ENCODE peak calls at places on chromosomes 16 and 17, in five cellular contexts. T, D, S, F and Y are unnamed samples.

GRCh38 chr16:65770752-65771151 is 595.7 kb upstream of the CDH5 start:
- DNase-seq in T (no peak), D (no peak), S (no peak), F (no peak), Y (no peak)

GRCh38 chr17:30580916-30581315 is 103.7 kb downstream of the GOSR1 start:
- DNase-seq in T (no peak), D (no peak), S (no peak), F (no peak), Y (no peak)

GRCh38 chr16:82059983-82060421 is 24.9 kb downstream of the HSD17B2 start:
- DNase-seq in T (no peak), D (no peak), S (no peak), F (no peak), Y (no peak)

GRCh38 chr16:22948603-22949368 is 134.8 kb downstream of the HS3ST2 start:
- DNase-seq in T (peak), D (peak), S (peak), F (peak), Y (no peak)

GRCh38 chr17:32590974-32591373 is 104.2 kb downstream of the CDK5R1 start:
- DNase-seq in T (no peak), D (no peak), S (no peak), F (no peak), Y (no peak)

GRCh38 chr17:13374203-13375143 is 227.3 kb downstream of the HS3ST3A1 start:
- DNase-seq in T (no peak), D (no peak), S (no peak), F (no peak), Y (no peak)

GRCh38 chr16:88737298-88738166 is 31.2 kb downstream of the CTU2 start:
- DNase-seq in T (peak), D (peak), S (peak), F (peak), Y (no peak)

GRCh38 chr16:47815655-47816054 is 340.1 kb downstream of the ABCC12 start:
- DNase-seq in T (no peak), D (no peak), S (no peak), F (no peak), Y (no peak)

GRCh38 chr16:84982434-84982833 is 28.9 kb downstream of the ZDHHC7 start:
- DNase-seq in T (no peak), D (no peak), S (no peak), F (no peak), Y (no peak)

GRCh38 chr17:6323626-6324356 is 111.1 kb downstream of the AIPL1 start:
- DNase-seq in T (peak), D (peak), S (no peak), F (no peak), Y (no peak)

GRCh38 chr16:80716564-80717139 is 87.7 kb downstream of the CDYL2 start:
- DNase-seq in T (no peak), D (no peak), S (no peak), F (no peak), Y (no peak)

GRCh38 chr17:13306310-13306962 is 288.6 kb upstream of the ELAC2 start:
- DNase-seq in T (peak), D (peak), S (no peak), F (peak), Y (no peak)

GRCh38 chr17:63838586-63839184 is 3.8 kb downstream of the SMARCD2 start:
- DNase-seq in T (peak), D (peak), S (peak), F (no peak), Y (no peak)

GRCh38 chr16:84633622-84634021 is 14.7 kb upstream of the KLHL36 start:
- DNase-seq in T (peak), D (no peak), S (no peak), F (no peak), Y (no peak)

GRCh38 chr16:10646581-10647263 is 48.0 kb downstream of the TEKT5 start:
- DNase-seq in T (no peak), D (no peak), S (no peak), F (no peak), Y (no peak)

GRCh38 chr17:42132941-42133340 is 10.3 kb downstream of the HSPB9 start:
- DNase-seq in T (peak), D (no peak), S (peak), F (no peak), Y (no peak)

GRCh38 chr16:65178151-65178550 is 56.3 kb upstream of the CDH11 start:
- DNase-seq in T (no peak), D (peak), S (no peak), F (no peak), Y (no peak)

GRCh38 chr17:39753514-39754160 is 15.9 kb downstream of the GRB7 start:
- DNase-seq in T (peak), D (peak), S (peak), F (peak), Y (no peak)

GRCh38 chr17:31310877-31311276 is 3.0 kb downstream of the EVI2B start:
- DNase-seq in T (no peak), D (no peak), S (no peak), F (peak), Y (no peak)

GRCh38 chr16:80704751-80705150 is 99.6 kb downstream of the CDYL2 start:
- DNase-seq in T (no peak), D (no peak), S (no peak), F (no peak), Y (no peak)

GRCh38 chr16:66754211-66754610 is 2.8 kb upstream of the DYNC1LI2 start:
- DNase-seq in T (no peak), D (no peak), S (no peak), F (no peak), Y (no peak)

GRCh38 chr16:15707332-15707731 is 57.3 kb downstream of the NDE1 start:
- DNase-seq in T (no peak), D (no peak), S (no peak), F (no peak), Y (no peak)

GRCh38 chr16:53089434-53090270 is 34.9 kb downstream of the CHD9 start:
- DNase-seq in T (peak), D (no peak), S (no peak), F (no peak), Y (no peak)

GRCh38 chr16:35011-35775 is 18.2 kb downstream of the POLR3K start:
- DNase-seq in T (no peak), D (no peak), S (no peak), F (peak), Y (no peak)

GRCh38 chr17:83071966-83072562 is 7.3 kb upstream of the METRNL start:
- DNase-seq in T (no peak), D (no peak), S (no peak), F (no peak), Y (no peak)

GRCh38 chr17:42784361-42784760 is 4.0 kb downstream of the WNK4 start:
- DNase-seq in T (no peak), D (no peak), S (no peak), F (no peak), Y (no peak)

GRCh38 chr16:68453816-68454215 is 5.5 kb upstream of the SMPD3 start:
- DNase-seq in T (no peak), D (no peak), S (no peak), F (no peak), Y (no peak)

GRCh38 chr17:75566456-75567233 is 21.0 kb upstream of the MYO15B start:
- DNase-seq in T (no peak), D (no peak), S (no peak), F (peak), Y (no peak)

GRCh38 chr17:9971991-9972390 is 66.9 kb upstream of the RCVRN start:
- DNase-seq in T (peak), D (peak), S (peak), F (no peak), Y (no peak)

GRCh38 chr17:17379197-17379991 is 76.2 kb downstream of the NT5M start:
- DNase-seq in T (no peak), D (no peak), S (no peak), F (no peak), Y (peak)

GRCh38 chr17:49210158-49211029 is at the start of the genes ABI3 and GNGT2:
- DNase-seq in T (peak), D (no peak), S (no peak), F (peak), Y (no peak)

GRCh38 chr17:8481089-8481488 is 45.4 kb downstream of the NDEL1 start:
- DNase-seq in T (no peak), D (no peak), S (no peak), F (no peak), Y (no peak)

GRCh38 chr16:75247249-75247648 is 4.2 kb downstream of the BCAR1 start:
- DNase-seq in T (no peak), D (no peak), S (no peak), F (no peak), Y (no peak)

DNA sequence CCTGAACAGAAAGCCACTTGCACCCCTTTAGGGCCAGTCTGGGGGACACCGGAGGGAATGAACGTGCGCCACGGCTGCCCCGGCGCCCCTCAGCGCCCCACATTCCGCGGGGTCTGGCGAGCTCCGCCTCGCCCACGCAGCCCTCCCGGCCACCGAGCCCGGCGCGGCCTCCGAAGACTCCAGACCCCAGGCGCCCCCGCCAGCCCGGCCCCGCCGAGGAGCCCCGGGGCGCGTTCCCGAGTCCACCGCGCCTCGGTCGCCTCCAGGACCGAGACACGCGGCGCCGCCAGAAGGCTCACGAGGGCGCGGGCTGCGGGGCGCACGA is 395 bp downstream of the CLCN7 start:
- DNase-seq in T (no peak), D (no peak), S (no peak), F (no peak), Y (no peak)
- TF ChIP-seq CTCF in T (no peak), D (no peak), S (no peak), F (no peak), Y (no peak)

DNA sequence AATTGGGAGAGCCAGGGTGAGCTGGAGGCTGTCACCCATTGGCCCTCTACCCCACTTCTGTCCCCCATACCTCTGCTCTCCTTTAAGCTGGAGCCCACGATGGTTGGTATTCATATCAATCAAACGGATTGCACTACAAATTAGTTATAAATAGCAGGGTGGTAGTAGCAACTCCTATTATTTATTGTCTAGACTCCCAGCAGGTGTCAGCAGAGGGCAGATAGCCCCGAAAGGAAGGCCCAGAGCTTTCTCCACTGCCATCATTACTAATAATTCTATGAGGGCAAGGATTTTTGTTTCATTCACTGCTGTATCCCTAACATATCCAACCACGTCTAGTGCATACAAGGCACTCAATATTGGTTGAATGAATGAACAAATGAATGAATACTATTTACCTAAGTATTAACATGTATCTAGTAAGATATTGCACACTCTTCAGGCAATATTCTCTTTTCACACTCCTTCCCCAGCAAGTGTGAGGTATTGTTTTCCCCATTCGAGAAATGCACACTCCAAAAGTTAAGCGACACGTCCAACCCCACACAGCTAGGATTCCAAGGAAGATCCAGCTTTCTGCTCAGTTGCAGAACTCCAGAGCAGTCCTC is 6.3 kb downstream of the C17orf50 start:
- DNase-seq in T (peak), D (peak), S (peak), F (peak), Y (no peak)
- TF ChIP-seq CTCF in T (peak), D (peak), S (peak), F (peak), Y (peak)

DNA sequence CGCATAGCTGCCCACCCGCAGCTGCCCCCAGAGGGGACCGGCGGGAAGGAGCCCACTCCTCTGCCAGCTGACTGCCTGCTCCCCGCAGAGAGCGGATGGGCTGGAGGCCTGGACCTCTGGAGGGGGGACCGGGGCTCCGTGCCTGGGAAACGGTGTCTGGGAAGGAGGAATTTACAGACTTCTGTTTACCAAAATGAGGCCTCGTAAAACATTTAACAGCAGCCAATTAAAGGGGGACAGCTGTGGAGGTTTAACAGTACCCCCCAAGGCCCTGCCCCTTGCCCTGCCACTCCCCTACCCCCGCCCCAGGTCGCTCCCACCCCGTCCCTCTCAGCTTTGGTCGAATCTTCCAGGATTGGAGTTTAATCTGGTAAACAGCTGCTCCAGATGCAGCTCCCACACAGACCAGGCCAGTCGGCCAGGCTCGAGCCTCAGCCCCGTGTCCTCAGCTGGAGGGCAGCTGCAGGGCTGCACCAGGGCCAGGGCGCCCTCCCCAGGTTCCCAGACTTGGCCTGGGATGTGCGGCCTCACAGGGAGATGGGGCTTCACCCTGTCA is 41.1 kb downstream of the BAHCC1 start:
- DNase-seq in T (peak), D (no peak), S (no peak), F (no peak), Y (no peak)
- TF ChIP-seq CTCF in T (no peak), D (no peak), S (no peak), F (no peak), Y (no peak)

GRCh38 chr17:51590071-51590470 is 329.7 kb downstream of the UTP18 start:
- DNase-seq in T (no peak), D (no peak), S (no peak), F (no peak), Y (no peak)

GRCh38 chr17:51588063-51588462 is 327.7 kb downstream of the UTP18 start:
- DNase-seq in T (no peak), D (no peak), S (no peak), F (no peak), Y (no peak)

GRCh38 chr17:51580869-51581268 is 320.5 kb downstream of the UTP18 start:
- DNase-seq in T (no peak), D (no peak), S (no peak), F (no peak), Y (no peak)

GRCh38 chr17:51585514-51586104 is 325.3 kb downstream of the UTP18 start:
- DNase-seq in T (no peak), D (peak), S (peak), F (no peak), Y (no peak)
- TF ChIP-seq CTCF in T (peak), D (peak), S (peak), F (no peak), Y (peak)

GRCh38 chr17:34822007-34822737 is 139.1 kb downstream of the CCT6B start:
- DNase-seq in T (no peak), D (no peak), S (no peak), F (no peak), Y (no peak)

GRCh38 chr17:34816806-34817205 is 144.5 kb downstream of the CCT6B start:
- DNase-seq in T (no peak), D (no peak), S (no peak), F (no peak), Y (no peak)

GRCh38 chr17:34820166-34820920 is 140.9 kb downstream of the CCT6B start:
- DNase-seq in T (no peak), D (no peak), S (no peak), F (no peak), Y (no peak)

GRCh38 chr17:34820922-34821321 is 140.3 kb downstream of the CCT6B start:
- DNase-seq in T (no peak), D (peak), S (peak), F (no peak), Y (no peak)

GRCh38 chr17:34817252-34817651 is 144.0 kb downstream of the CCT6B start:
- DNase-seq in T (no peak), D (no peak), S (no peak), F (no peak), Y (no peak)
- TF ChIP-seq CTCF in T (no peak), D (no peak), S (no peak), F (no peak), Y (no peak)